ENCODE peak calls at places on chromosomes 12 and 14, in eight cellular contexts. One of them, this sample, is unnamed.
A peak's percentile ranks its signal among the peaks of the same experiment; 100 is the strongest.

GRCh38 chr12:111283986-111284385 is 84.9 kb downstream of the PHETA1 start:
- DNase-seq in effector memory CD8-positive, alpha-beta T cell: no peak
- DNase-seq in naive thymus-derived CD8-positive, alpha-beta T cell: no peak
- DNase-seq in NCI-H1694 treated with DMSO at 0.1 percent for 48 hours: no peak
- DNase-seq in stimulated activated CD8-positive, alpha-beta memory T cell treated with anti-CD3 and anti-CD28 coated beads, Interleukin-4, amount 100 ng/mL, for 24 hours: no peak
- DNase-seq in cardiac muscle cell: no peak
- DNase-seq in DMS53: no peak
- DNase-seq in NB4: no peak
- DNase-seq in this sample: no peak

GRCh38 chr14:54475187-54475881 is 13.4 kb downstream of the GMFB start:
- DNase-seq in stimulated activated CD8-positive, alpha-beta memory T cell treated with anti-CD3 and anti-CD28 coated beads, Interleukin-4, amount 100 ng/mL, for 24 hours: no peak
- DNase-seq in effector memory CD8-positive, alpha-beta T cell: no peak
- DNase-seq in DMS53: peak; percentile 12
- DNase-seq in NB4: no peak
- DNase-seq in NCI-H1694 treated with DMSO at 0.1 percent for 48 hours: no peak
- DNase-seq in naive thymus-derived CD8-positive, alpha-beta T cell: no peak
- DNase-seq in cardiac muscle cell: no peak
- DNase-seq in this sample: no peak

GRCh38 chr12:116672842-116673516 is 64.9 kb downstream of the SPRING1 start:
- DNase-seq in DMS53: no peak
- DNase-seq in stimulated activated CD8-positive, alpha-beta memory T cell treated with anti-CD3 and anti-CD28 coated beads, Interleukin-4, amount 100 ng/mL, for 24 hours: no peak
- DNase-seq in NCI-H1694 treated with DMSO at 0.1 percent for 48 hours: no peak
- DNase-seq in NB4: peak; percentile 67
- DNase-seq in effector memory CD8-positive, alpha-beta T cell: no peak
- DNase-seq in naive thymus-derived CD8-positive, alpha-beta T cell: peak; percentile 53
- DNase-seq in cardiac muscle cell: no peak
- DNase-seq in this sample: no peak

GRCh38 chr14:97267509-97267908 is 470.3 kb downstream of the VRK1 start:
- DNase-seq in effector memory CD8-positive, alpha-beta T cell: no peak
- DNase-seq in naive thymus-derived CD8-positive, alpha-beta T cell: no peak
- DNase-seq in DMS53: no peak
- DNase-seq in cardiac muscle cell: no peak
- DNase-seq in NB4: no peak
- DNase-seq in stimulated activated CD8-positive, alpha-beta memory T cell treated with anti-CD3 and anti-CD28 coated beads, Interleukin-4, amount 100 ng/mL, for 24 hours: no peak
- DNase-seq in NCI-H1694 treated with DMSO at 0.1 percent for 48 hours: no peak
- DNase-seq in this sample: no peak

GRCh38 chr14:79293482-79293881 is 917.8 kb downstream of the DIO2 start:
- DNase-seq in NCI-H1694 treated with DMSO at 0.1 percent for 48 hours: peak; percentile 18
- DNase-seq in naive thymus-derived CD8-positive, alpha-beta T cell: no peak
- DNase-seq in effector memory CD8-positive, alpha-beta T cell: no peak
- DNase-seq in DMS53: no peak
- DNase-seq in NB4: no peak
- DNase-seq in cardiac muscle cell: peak; percentile 30
- DNase-seq in stimulated activated CD8-positive, alpha-beta memory T cell treated with anti-CD3 and anti-CD28 coated beads, Interleukin-4, amount 100 ng/mL, for 24 hours: no peak
- DNase-seq in this sample: no peak

GRCh38 chr12:90801776-90802175 is 153.2 kb downstream of the CCER1 start:
- DNase-seq in NCI-H1694 treated with DMSO at 0.1 percent for 48 hours: no peak
- DNase-seq in effector memory CD8-positive, alpha-beta T cell: no peak
- DNase-seq in DMS53: peak; percentile 26
- DNase-seq in naive thymus-derived CD8-positive, alpha-beta T cell: no peak
- DNase-seq in stimulated activated CD8-positive, alpha-beta memory T cell treated with anti-CD3 and anti-CD28 coated beads, Interleukin-4, amount 100 ng/mL, for 24 hours: no peak
- DNase-seq in NB4: no peak
- DNase-seq in cardiac muscle cell: no peak
- DNase-seq in this sample: no peak

GRCh38 chr12:75553398-75553797 is 42.0 kb upstream of the KRR1 start:
- DNase-seq in stimulated activated CD8-positive, alpha-beta memory T cell treated with anti-CD3 and anti-CD28 coated beads, Interleukin-4, amount 100 ng/mL, for 24 hours: no peak
- DNase-seq in NB4: peak; percentile 71
- DNase-seq in NCI-H1694 treated with DMSO at 0.1 percent for 48 hours: no peak
- DNase-seq in DMS53: peak; percentile 33
- DNase-seq in effector memory CD8-positive, alpha-beta T cell: no peak
- DNase-seq in naive thymus-derived CD8-positive, alpha-beta T cell: no peak
- DNase-seq in cardiac muscle cell: peak; percentile 82
- DNase-seq in this sample: no peak

GRCh38 chr12:54286042-54286931 is 5.8 kb downstream of the HNRNPA1 start:
- DNase-seq in NB4: peak; percentile 44
- DNase-seq in naive thymus-derived CD8-positive, alpha-beta T cell: no peak
- DNase-seq in NCI-H1694 treated with DMSO at 0.1 percent for 48 hours: no peak
- DNase-seq in DMS53: peak; percentile 60
- DNase-seq in stimulated activated CD8-positive, alpha-beta memory T cell treated with anti-CD3 and anti-CD28 coated beads, Interleukin-4, amount 100 ng/mL, for 24 hours: no peak
- DNase-seq in effector memory CD8-positive, alpha-beta T cell: no peak
- DNase-seq in cardiac muscle cell: peak; percentile 77
- DNase-seq in this sample: no peak

GRCh38 chr14:91882369-91882768 is 15.0 kb upstream of the TC2N start:
- DNase-seq in NB4: no peak
- DNase-seq in DMS53: no peak
- DNase-seq in stimulated activated CD8-positive, alpha-beta memory T cell treated with anti-CD3 and anti-CD28 coated beads, Interleukin-4, amount 100 ng/mL, for 24 hours: no peak
- DNase-seq in effector memory CD8-positive, alpha-beta T cell: no peak
- DNase-seq in naive thymus-derived CD8-positive, alpha-beta T cell: no peak
- DNase-seq in NCI-H1694 treated with DMSO at 0.1 percent for 48 hours: no peak
- DNase-seq in cardiac muscle cell: no peak
- DNase-seq in this sample: no peak

GRCh38 chr12:32418221-32418620 is 18.9 kb downstream of the FGD4 start:
- DNase-seq in naive thymus-derived CD8-positive, alpha-beta T cell: no peak
- DNase-seq in effector memory CD8-positive, alpha-beta T cell: no peak
- DNase-seq in NCI-H1694 treated with DMSO at 0.1 percent for 48 hours: no peak
- DNase-seq in DMS53: no peak
- DNase-seq in NB4: no peak
- DNase-seq in stimulated activated CD8-positive, alpha-beta memory T cell treated with anti-CD3 and anti-CD28 coated beads, Interleukin-4, amount 100 ng/mL, for 24 hours: no peak
- DNase-seq in cardiac muscle cell: no peak
- DNase-seq in this sample: no peak

GRCh38 chr12:48937170-48937569 is 11.9 kb upstream of the FKBP11 start:
- DNase-seq in naive thymus-derived CD8-positive, alpha-beta T cell: no peak
- DNase-seq in stimulated activated CD8-positive, alpha-beta memory T cell treated with anti-CD3 and anti-CD28 coated beads, Interleukin-4, amount 100 ng/mL, for 24 hours: no peak
- DNase-seq in NCI-H1694 treated with DMSO at 0.1 percent for 48 hours: no peak
- DNase-seq in cardiac muscle cell: no peak
- DNase-seq in effector memory CD8-positive, alpha-beta T cell: no peak
- DNase-seq in DMS53: no peak
- DNase-seq in NB4: peak; percentile 53
- DNase-seq in this sample: no peak

GRCh38 chr14:46259536-46259935 is 392.0 kb downstream of the RPL10L start:
- DNase-seq in NB4: peak; percentile 3
- DNase-seq in effector memory CD8-positive, alpha-beta T cell: no peak
- DNase-seq in cardiac muscle cell: peak; percentile 10
- DNase-seq in DMS53: no peak
- DNase-seq in naive thymus-derived CD8-positive, alpha-beta T cell: no peak
- DNase-seq in NCI-H1694 treated with DMSO at 0.1 percent for 48 hours: no peak
- DNase-seq in stimulated activated CD8-positive, alpha-beta memory T cell treated with anti-CD3 and anti-CD28 coated beads, Interleukin-4, amount 100 ng/mL, for 24 hours: no peak
- DNase-seq in this sample: no peak

GRCh38 chr14:104856869-104857860 is 7.9 kb upstream of the CEP170B start:
- DNase-seq in effector memory CD8-positive, alpha-beta T cell: no peak
- DNase-seq in cardiac muscle cell: no peak
- DNase-seq in NCI-H1694 treated with DMSO at 0.1 percent for 48 hours: no peak
- DNase-seq in naive thymus-derived CD8-positive, alpha-beta T cell: no peak
- DNase-seq in NB4: no peak
- DNase-seq in stimulated activated CD8-positive, alpha-beta memory T cell treated with anti-CD3 and anti-CD28 coated beads, Interleukin-4, amount 100 ng/mL, for 24 hours: no peak
- DNase-seq in DMS53: peak; percentile 25
- DNase-seq in this sample: no peak

GRCh38 chr12:128259556-128260070 is 7.4 kb upstream of the TMEM132C start:
- DNase-seq in DMS53: peak; percentile 33
- DNase-seq in NCI-H1694 treated with DMSO at 0.1 percent for 48 hours: peak; percentile 3
- DNase-seq in NB4: peak; percentile 53
- DNase-seq in cardiac muscle cell: peak; percentile 78
- DNase-seq in stimulated activated CD8-positive, alpha-beta memory T cell treated with anti-CD3 and anti-CD28 coated beads, Interleukin-4, amount 100 ng/mL, for 24 hours: no peak
- DNase-seq in naive thymus-derived CD8-positive, alpha-beta T cell: no peak
- DNase-seq in effector memory CD8-positive, alpha-beta T cell: no peak
- DNase-seq in this sample: peak; percentile 5

GRCh38 chr14:33475623-33476022 is 475.3 kb downstream of the EGLN3 start:
- DNase-seq in NCI-H1694 treated with DMSO at 0.1 percent for 48 hours: peak; percentile 41
- DNase-seq in stimulated activated CD8-positive, alpha-beta memory T cell treated with anti-CD3 and anti-CD28 coated beads, Interleukin-4, amount 100 ng/mL, for 24 hours: no peak
- DNase-seq in NB4: peak; percentile 34
- DNase-seq in naive thymus-derived CD8-positive, alpha-beta T cell: no peak
- DNase-seq in effector memory CD8-positive, alpha-beta T cell: no peak
- DNase-seq in DMS53: peak; percentile 68
- DNase-seq in cardiac muscle cell: peak; percentile 70
- DNase-seq in this sample: no peak

GRCh38 chr12:47164730-47165439 is 85.1 kb upstream of the AMIGO2 start:
- DNase-seq in stimulated activated CD8-positive, alpha-beta memory T cell treated with anti-CD3 and anti-CD28 coated beads, Interleukin-4, amount 100 ng/mL, for 24 hours: no peak
- DNase-seq in naive thymus-derived CD8-positive, alpha-beta T cell: no peak
- DNase-seq in NCI-H1694 treated with DMSO at 0.1 percent for 48 hours: no peak
- DNase-seq in effector memory CD8-positive, alpha-beta T cell: no peak
- DNase-seq in cardiac muscle cell: no peak
- DNase-seq in DMS53: peak; percentile 24
- DNase-seq in NB4: no peak
- DNase-seq in this sample: no peak

GRCh38 chr14:101808020-101808641 is 46.6 kb downstream of the PPP2R5C start:
- DNase-seq in cardiac muscle cell: peak; percentile 50
- DNase-seq in effector memory CD8-positive, alpha-beta T cell: no peak
- DNase-seq in naive thymus-derived CD8-positive, alpha-beta T cell: no peak
- DNase-seq in NCI-H1694 treated with DMSO at 0.1 percent for 48 hours: no peak
- DNase-seq in stimulated activated CD8-positive, alpha-beta memory T cell treated with anti-CD3 and anti-CD28 coated beads, Interleukin-4, amount 100 ng/mL, for 24 hours: no peak
- DNase-seq in NB4: peak; percentile 23
- DNase-seq in DMS53: peak; percentile 44
- DNase-seq in this sample: no peak

GRCh38 chr14:105047283-105048016 is 17.8 kb downstream of the GPR132 start:
- DNase-seq in naive thymus-derived CD8-positive, alpha-beta T cell: no peak
- DNase-seq in NB4: no peak
- DNase-seq in effector memory CD8-positive, alpha-beta T cell: no peak
- DNase-seq in NCI-H1694 treated with DMSO at 0.1 percent for 48 hours: no peak
- DNase-seq in stimulated activated CD8-positive, alpha-beta memory T cell treated with anti-CD3 and anti-CD28 coated beads, Interleukin-4, amount 100 ng/mL, for 24 hours: no peak
- DNase-seq in cardiac muscle cell: no peak
- DNase-seq in DMS53: no peak
- DNase-seq in this sample: no peak

GRCh38 chr12:119728437-119728730 is 60.5 kb downstream of the PRKAB1 start:
- DNase-seq in DMS53: no peak
- DNase-seq in NCI-H1694 treated with DMSO at 0.1 percent for 48 hours: no peak
- DNase-seq in cardiac muscle cell: no peak
- DNase-seq in effector memory CD8-positive, alpha-beta T cell: no peak
- DNase-seq in stimulated activated CD8-positive, alpha-beta memory T cell treated with anti-CD3 and anti-CD28 coated beads, Interleukin-4, amount 100 ng/mL, for 24 hours: no peak
- DNase-seq in naive thymus-derived CD8-positive, alpha-beta T cell: no peak
- DNase-seq in NB4: no peak
- DNase-seq in this sample: no peak

GRCh38 chr14:54366726-54367707 is 29.8 kb upstream of the CDKN3 start:
- DNase-seq in NCI-H1694 treated with DMSO at 0.1 percent for 48 hours: no peak
- DNase-seq in NB4: peak; percentile 58
- DNase-seq in effector memory CD8-positive, alpha-beta T cell: no peak
- DNase-seq in naive thymus-derived CD8-positive, alpha-beta T cell: peak; percentile 41
- DNase-seq in stimulated activated CD8-positive, alpha-beta memory T cell treated with anti-CD3 and anti-CD28 coated beads, Interleukin-4, amount 100 ng/mL, for 24 hours: no peak
- DNase-seq in DMS53: peak; percentile 58
- DNase-seq in cardiac muscle cell: peak; percentile 75
- DNase-seq in this sample: peak; percentile 43

GRCh38 chr12:27984275-27984674 is 11.7 kb upstream of the PTHLH start:
- DNase-seq in DMS53: peak; percentile 47
- DNase-seq in NCI-H1694 treated with DMSO at 0.1 percent for 48 hours: no peak
- DNase-seq in stimulated activated CD8-positive, alpha-beta memory T cell treated with anti-CD3 and anti-CD28 coated beads, Interleukin-4, amount 100 ng/mL, for 24 hours: no peak
- DNase-seq in effector memory CD8-positive, alpha-beta T cell: no peak
- DNase-seq in naive thymus-derived CD8-positive, alpha-beta T cell: no peak
- DNase-seq in cardiac muscle cell: no peak
- DNase-seq in NB4: no peak
- DNase-seq in this sample: no peak

GRCh38 chr14:105281354-105282097 is 19.3 kb downstream of the BRF1 start:
- DNase-seq in effector memory CD8-positive, alpha-beta T cell: no peak
- DNase-seq in stimulated activated CD8-positive, alpha-beta memory T cell treated with anti-CD3 and anti-CD28 coated beads, Interleukin-4, amount 100 ng/mL, for 24 hours: no peak
- DNase-seq in NCI-H1694 treated with DMSO at 0.1 percent for 48 hours: peak; percentile 95
- DNase-seq in NB4: peak; percentile 33
- DNase-seq in cardiac muscle cell: peak; percentile 61
- DNase-seq in DMS53: peak; percentile 83
- DNase-seq in naive thymus-derived CD8-positive, alpha-beta T cell: peak; percentile 35
- DNase-seq in this sample: peak; percentile 84

GRCh38 chr14:54108481-54109471 is 152.2 kb upstream of the BMP4 start:
- DNase-seq in NCI-H1694 treated with DMSO at 0.1 percent for 48 hours: peak; percentile 99
- DNase-seq in DMS53: no peak
- DNase-seq in stimulated activated CD8-positive, alpha-beta memory T cell treated with anti-CD3 and anti-CD28 coated beads, Interleukin-4, amount 100 ng/mL, for 24 hours: no peak
- DNase-seq in naive thymus-derived CD8-positive, alpha-beta T cell: no peak
- DNase-seq in NB4: no peak
- DNase-seq in effector memory CD8-positive, alpha-beta T cell: no peak
- DNase-seq in cardiac muscle cell: no peak
- DNase-seq in this sample: no peak

GRCh38 chr14:72614365-72614764 is 279.5 kb downstream of the DPF3 start:
- DNase-seq in effector memory CD8-positive, alpha-beta T cell: no peak
- DNase-seq in NCI-H1694 treated with DMSO at 0.1 percent for 48 hours: no peak
- DNase-seq in stimulated activated CD8-positive, alpha-beta memory T cell treated with anti-CD3 and anti-CD28 coated beads, Interleukin-4, amount 100 ng/mL, for 24 hours: no peak
- DNase-seq in NB4: no peak
- DNase-seq in cardiac muscle cell: no peak
- DNase-seq in naive thymus-derived CD8-positive, alpha-beta T cell: no peak
- DNase-seq in DMS53: no peak
- DNase-seq in this sample: no peak

GRCh38 chr12:38934696-38935095 is 29.3 kb upstream of the CPNE8 start:
- DNase-seq in cardiac muscle cell: no peak
- DNase-seq in stimulated activated CD8-positive, alpha-beta memory T cell treated with anti-CD3 and anti-CD28 coated beads, Interleukin-4, amount 100 ng/mL, for 24 hours: no peak
- DNase-seq in NCI-H1694 treated with DMSO at 0.1 percent for 48 hours: no peak
- DNase-seq in effector memory CD8-positive, alpha-beta T cell: no peak
- DNase-seq in naive thymus-derived CD8-positive, alpha-beta T cell: no peak
- DNase-seq in DMS53: no peak
- DNase-seq in NB4: peak; percentile 4
- DNase-seq in this sample: no peak

GRCh38 chr14:75427482-75428229 is at the start of gene JDP2:
- DNase-seq in effector memory CD8-positive, alpha-beta T cell: peak; percentile 31
- DNase-seq in NB4: peak; percentile 92
- DNase-seq in cardiac muscle cell: peak; percentile 85
- DNase-seq in stimulated activated CD8-positive, alpha-beta memory T cell treated with anti-CD3 and anti-CD28 coated beads, Interleukin-4, amount 100 ng/mL, for 24 hours: peak; percentile 7
- DNase-seq in naive thymus-derived CD8-positive, alpha-beta T cell: peak; percentile 60
- DNase-seq in DMS53: peak; percentile 74
- DNase-seq in NCI-H1694 treated with DMSO at 0.1 percent for 48 hours: peak; percentile 56
- DNase-seq in this sample: peak; percentile 77

This sample was measured in HuH-7.